ENCODE peak calls at places on chromosomes 6 and 20, in ten cellular contexts. One of them, this sample, is unnamed.

GRCh38 chr6:16851758-16852157 is 90.5 kb upstream of the ATXN1 start:
- DNase-seq in OCI-LY7: no peak
- DNase-seq in kidney: no peak
- DNase-seq in activated CD4-positive, alpha-beta T cell treated with anti-CD3 and anti-CD28 coated beads for 1 hour: no peak
- DNase-seq in RWPE1: no peak
- DNase-seq in fibroblast of lung: peak
- DNase-seq in ELF-1: no peak
- DNase-seq in cardiac fibroblast: no peak
- DNase-seq in central memory CD4-positive, alpha-beta T cell: no peak
- DNase-seq in activated T-helper 1 cell treated with Interleukin-2 at 50 U/mL for 16 hours: no peak
- DNase-seq in this sample: no peak

GRCh38 chr20:63848003-63848911 is 13.0 kb upstream of the ABHD16B start:
- DNase-seq in central memory CD4-positive, alpha-beta T cell: no peak
- DNase-seq in ELF-1: no peak
- DNase-seq in RWPE1: no peak
- DNase-seq in OCI-LY7: no peak
- DNase-seq in kidney: no peak
- DNase-seq in activated CD4-positive, alpha-beta T cell treated with anti-CD3 and anti-CD28 coated beads for 1 hour: no peak
- DNase-seq in fibroblast of lung: no peak
- DNase-seq in activated T-helper 1 cell treated with Interleukin-2 at 50 U/mL for 16 hours: no peak
- DNase-seq in cardiac fibroblast: no peak
- DNase-seq in this sample: no peak

GRCh38 chr6:79810153-79810806 is 137.1 kb downstream of the ELOVL4 start:
- DNase-seq in fibroblast of lung: no peak
- DNase-seq in OCI-LY7: no peak
- DNase-seq in ELF-1: no peak
- DNase-seq in activated CD4-positive, alpha-beta T cell treated with anti-CD3 and anti-CD28 coated beads for 1 hour: no peak
- DNase-seq in RWPE1: no peak
- DNase-seq in central memory CD4-positive, alpha-beta T cell: no peak
- DNase-seq in kidney: no peak
- DNase-seq in cardiac fibroblast: no peak
- DNase-seq in activated T-helper 1 cell treated with Interleukin-2 at 50 U/mL for 16 hours: no peak
- DNase-seq in this sample: no peak

GRCh38 chr20:35833271-35833670 is 61.5 kb downstream of the PHF20 start:
- DNase-seq in ELF-1: no peak
- DNase-seq in activated T-helper 1 cell treated with Interleukin-2 at 50 U/mL for 16 hours: no peak
- DNase-seq in OCI-LY7: no peak
- DNase-seq in fibroblast of lung: no peak
- DNase-seq in cardiac fibroblast: no peak
- DNase-seq in kidney: no peak
- DNase-seq in activated CD4-positive, alpha-beta T cell treated with anti-CD3 and anti-CD28 coated beads for 1 hour: no peak
- DNase-seq in RWPE1: no peak
- DNase-seq in central memory CD4-positive, alpha-beta T cell: no peak
- DNase-seq in this sample: no peak

GRCh38 chr20:32109392-32110172 is at the start of gene TM9SF4:
- DNase-seq in cardiac fibroblast: peak
- DNase-seq in fibroblast of lung: peak
- DNase-seq in activated T-helper 1 cell treated with Interleukin-2 at 50 U/mL for 16 hours: peak
- DNase-seq in OCI-LY7: peak
- DNase-seq in kidney: peak
- DNase-seq in RWPE1: peak
- DNase-seq in central memory CD4-positive, alpha-beta T cell: peak
- DNase-seq in ELF-1: peak
- DNase-seq in activated CD4-positive, alpha-beta T cell treated with anti-CD3 and anti-CD28 coated beads for 1 hour: peak
- DNase-seq in this sample: peak

GRCh38 chr20:38239406-38239805 is 21.1 kb downstream of the KIAA1755 start:
- DNase-seq in fibroblast of lung: no peak
- DNase-seq in ELF-1: no peak
- DNase-seq in activated CD4-positive, alpha-beta T cell treated with anti-CD3 and anti-CD28 coated beads for 1 hour: no peak
- DNase-seq in OCI-LY7: no peak
- DNase-seq in activated T-helper 1 cell treated with Interleukin-2 at 50 U/mL for 16 hours: no peak
- DNase-seq in cardiac fibroblast: no peak
- DNase-seq in central memory CD4-positive, alpha-beta T cell: no peak
- DNase-seq in kidney: no peak
- DNase-seq in RWPE1: no peak
- DNase-seq in this sample: no peak

GRCh38 chr6:2426561-2427340 is 181.3 kb upstream of the GMDS start:
- DNase-seq in activated CD4-positive, alpha-beta T cell treated with anti-CD3 and anti-CD28 coated beads for 1 hour: no peak
- DNase-seq in kidney: no peak
- DNase-seq in ELF-1: no peak
- DNase-seq in OCI-LY7: no peak
- DNase-seq in cardiac fibroblast: peak
- DNase-seq in fibroblast of lung: peak
- DNase-seq in activated T-helper 1 cell treated with Interleukin-2 at 50 U/mL for 16 hours: no peak
- DNase-seq in central memory CD4-positive, alpha-beta T cell: no peak
- DNase-seq in RWPE1: no peak
- DNase-seq in this sample: no peak

GRCh38 chr6:85677243-85677956 is 34.7 kb upstream of the SYNCRIP start:
- DNase-seq in OCI-LY7: peak
- DNase-seq in kidney: no peak
- DNase-seq in central memory CD4-positive, alpha-beta T cell: no peak
- DNase-seq in RWPE1: no peak
- DNase-seq in ELF-1: no peak
- DNase-seq in cardiac fibroblast: peak
- DNase-seq in fibroblast of lung: no peak
- DNase-seq in activated T-helper 1 cell treated with Interleukin-2 at 50 U/mL for 16 hours: no peak
- DNase-seq in activated CD4-positive, alpha-beta T cell treated with anti-CD3 and anti-CD28 coated beads for 1 hour: no peak
- DNase-seq in this sample: no peak

GRCh38 chr6:89555751-89556150 is 82.8 kb downstream of the LYRM2 start:
- DNase-seq in OCI-LY7: no peak
- DNase-seq in activated CD4-positive, alpha-beta T cell treated with anti-CD3 and anti-CD28 coated beads for 1 hour: no peak
- DNase-seq in ELF-1: peak
- DNase-seq in cardiac fibroblast: no peak
- DNase-seq in fibroblast of lung: no peak
- DNase-seq in kidney: no peak
- DNase-seq in activated T-helper 1 cell treated with Interleukin-2 at 50 U/mL for 16 hours: no peak
- DNase-seq in central memory CD4-positive, alpha-beta T cell: no peak
- DNase-seq in RWPE1: no peak
- DNase-seq in this sample: no peak

GRCh38 chr6:158970640-158971291 is 29.2 kb downstream of the RSPH3 start:
- DNase-seq in OCI-LY7: no peak
- DNase-seq in RWPE1: no peak
- DNase-seq in ELF-1: peak
- DNase-seq in activated CD4-positive, alpha-beta T cell treated with anti-CD3 and anti-CD28 coated beads for 1 hour: no peak
- DNase-seq in kidney: no peak
- DNase-seq in cardiac fibroblast: peak
- DNase-seq in central memory CD4-positive, alpha-beta T cell: no peak
- DNase-seq in activated T-helper 1 cell treated with Interleukin-2 at 50 U/mL for 16 hours: no peak
- DNase-seq in fibroblast of lung: no peak
- DNase-seq in this sample: no peak

GRCh38 chr6:5401845-5402738 is 140.8 kb downstream of the FARS2 start:
- DNase-seq in fibroblast of lung: no peak
- DNase-seq in central memory CD4-positive, alpha-beta T cell: no peak
- DNase-seq in activated T-helper 1 cell treated with Interleukin-2 at 50 U/mL for 16 hours: no peak
- DNase-seq in activated CD4-positive, alpha-beta T cell treated with anti-CD3 and anti-CD28 coated beads for 1 hour: no peak
- DNase-seq in kidney: no peak
- DNase-seq in ELF-1: no peak
- DNase-seq in OCI-LY7: peak
- DNase-seq in RWPE1: no peak
- DNase-seq in cardiac fibroblast: peak
- DNase-seq in this sample: no peak

GRCh38 chr6:30500421-30501069 is 11.2 kb downstream of the HLA-E start:
- DNase-seq in fibroblast of lung: peak
- DNase-seq in activated CD4-positive, alpha-beta T cell treated with anti-CD3 and anti-CD28 coated beads for 1 hour: no peak
- DNase-seq in cardiac fibroblast: peak
- DNase-seq in ELF-1: no peak
- DNase-seq in kidney: no peak
- DNase-seq in activated T-helper 1 cell treated with Interleukin-2 at 50 U/mL for 16 hours: no peak
- DNase-seq in central memory CD4-positive, alpha-beta T cell: no peak
- DNase-seq in OCI-LY7: no peak
- DNase-seq in RWPE1: no peak
- DNase-seq in this sample: no peak

GRCh38 chr20:35039146-35039545 is 53.5 kb downstream of the TRPC4AP start:
- DNase-seq in fibroblast of lung: no peak
- DNase-seq in ELF-1: no peak
- DNase-seq in cardiac fibroblast: no peak
- DNase-seq in kidney: no peak
- DNase-seq in OCI-LY7: no peak
- DNase-seq in RWPE1: peak
- DNase-seq in central memory CD4-positive, alpha-beta T cell: no peak
- DNase-seq in activated CD4-positive, alpha-beta T cell treated with anti-CD3 and anti-CD28 coated beads for 1 hour: no peak
- DNase-seq in activated T-helper 1 cell treated with Interleukin-2 at 50 U/mL for 16 hours: no peak
- DNase-seq in this sample: no peak

GRCh38 chr6:68045193-68045592 is 589.9 kb upstream of the ADGRB3 start:
- DNase-seq in cardiac fibroblast: no peak
- DNase-seq in activated CD4-positive, alpha-beta T cell treated with anti-CD3 and anti-CD28 coated beads for 1 hour: no peak
- DNase-seq in kidney: no peak
- DNase-seq in central memory CD4-positive, alpha-beta T cell: no peak
- DNase-seq in OCI-LY7: no peak
- DNase-seq in RWPE1: no peak
- DNase-seq in fibroblast of lung: no peak
- DNase-seq in activated T-helper 1 cell treated with Interleukin-2 at 50 U/mL for 16 hours: no peak
- DNase-seq in ELF-1: no peak
- DNase-seq in this sample: no peak

GRCh38 chr6:31175961-31176360 is 5.5 kb upstream of the POU5F1 start:
- DNase-seq in activated T-helper 1 cell treated with Interleukin-2 at 50 U/mL for 16 hours: no peak
- DNase-seq in ELF-1: no peak
- DNase-seq in fibroblast of lung: peak
- DNase-seq in RWPE1: no peak
- DNase-seq in cardiac fibroblast: peak
- DNase-seq in OCI-LY7: no peak
- DNase-seq in kidney: peak
- DNase-seq in central memory CD4-positive, alpha-beta T cell: no peak
- DNase-seq in activated CD4-positive, alpha-beta T cell treated with anti-CD3 and anti-CD28 coated beads for 1 hour: no peak
- DNase-seq in this sample: no peak

GRCh38 chr6:49327005-49327404 is 136.0 kb downstream of the MMUT start:
- DNase-seq in RWPE1: no peak
- DNase-seq in kidney: no peak
- DNase-seq in ELF-1: no peak
- DNase-seq in fibroblast of lung: peak
- DNase-seq in OCI-LY7: no peak
- DNase-seq in activated CD4-positive, alpha-beta T cell treated with anti-CD3 and anti-CD28 coated beads for 1 hour: no peak
- DNase-seq in cardiac fibroblast: no peak
- DNase-seq in central memory CD4-positive, alpha-beta T cell: no peak
- DNase-seq in activated T-helper 1 cell treated with Interleukin-2 at 50 U/mL for 16 hours: no peak
- DNase-seq in this sample: no peak

GRCh38 chr6:2441881-2442475 is 196.6 kb upstream of the GMDS start:
- DNase-seq in central memory CD4-positive, alpha-beta T cell: no peak
- DNase-seq in activated CD4-positive, alpha-beta T cell treated with anti-CD3 and anti-CD28 coated beads for 1 hour: no peak
- DNase-seq in RWPE1: no peak
- DNase-seq in kidney: no peak
- DNase-seq in cardiac fibroblast: no peak
- DNase-seq in ELF-1: no peak
- DNase-seq in OCI-LY7: no peak
- DNase-seq in fibroblast of lung: no peak
- DNase-seq in activated T-helper 1 cell treated with Interleukin-2 at 50 U/mL for 16 hours: no peak
- DNase-seq in this sample: no peak

GRCh38 chr6:151762817-151763216 is 44.7 kb upstream of the ESR1 start:
- DNase-seq in kidney: no peak
- DNase-seq in ELF-1: no peak
- DNase-seq in OCI-LY7: no peak
- DNase-seq in RWPE1: no peak
- DNase-seq in activated CD4-positive, alpha-beta T cell treated with anti-CD3 and anti-CD28 coated beads for 1 hour: no peak
- DNase-seq in activated T-helper 1 cell treated with Interleukin-2 at 50 U/mL for 16 hours: no peak
- DNase-seq in central memory CD4-positive, alpha-beta T cell: no peak
- DNase-seq in fibroblast of lung: no peak
- DNase-seq in cardiac fibroblast: no peak
- DNase-seq in this sample: no peak

GRCh38 chr20:63488331-63489251 is 10.3 kb downstream of the EEF1A2 start:
- DNase-seq in fibroblast of lung: no peak
- DNase-seq in kidney: peak
- DNase-seq in OCI-LY7: no peak
- DNase-seq in activated CD4-positive, alpha-beta T cell treated with anti-CD3 and anti-CD28 coated beads for 1 hour: no peak
- DNase-seq in activated T-helper 1 cell treated with Interleukin-2 at 50 U/mL for 16 hours: no peak
- DNase-seq in ELF-1: no peak
- DNase-seq in RWPE1: no peak
- DNase-seq in cardiac fibroblast: no peak
- DNase-seq in central memory CD4-positive, alpha-beta T cell: no peak
- DNase-seq in this sample: no peak

GRCh38 chr6:153162646-153163045 is 31.6 kb upstream of the RGS17 start:
- DNase-seq in cardiac fibroblast: peak
- DNase-seq in central memory CD4-positive, alpha-beta T cell: no peak
- DNase-seq in activated T-helper 1 cell treated with Interleukin-2 at 50 U/mL for 16 hours: no peak
- DNase-seq in fibroblast of lung: no peak
- DNase-seq in RWPE1: no peak
- DNase-seq in ELF-1: no peak
- DNase-seq in activated CD4-positive, alpha-beta T cell treated with anti-CD3 and anti-CD28 coated beads for 1 hour: no peak
- DNase-seq in kidney: no peak
- DNase-seq in OCI-LY7: no peak
- DNase-seq in this sample: no peak

GRCh38 chr20:60437418-60437817 is 479.2 kb downstream of the CDH26 start:
- DNase-seq in kidney: no peak
- DNase-seq in RWPE1: no peak
- DNase-seq in activated T-helper 1 cell treated with Interleukin-2 at 50 U/mL for 16 hours: no peak
- DNase-seq in activated CD4-positive, alpha-beta T cell treated with anti-CD3 and anti-CD28 coated beads for 1 hour: no peak
- DNase-seq in central memory CD4-positive, alpha-beta T cell: no peak
- DNase-seq in ELF-1: no peak
- DNase-seq in OCI-LY7: no peak
- DNase-seq in fibroblast of lung: no peak
- DNase-seq in cardiac fibroblast: no peak
- DNase-seq in this sample: no peak

GRCh38 chr6:21377356-21377755 is 216.2 kb upstream of the SOX4 start:
- DNase-seq in kidney: no peak
- DNase-seq in ELF-1: peak
- DNase-seq in RWPE1: no peak
- DNase-seq in activated CD4-positive, alpha-beta T cell treated with anti-CD3 and anti-CD28 coated beads for 1 hour: no peak
- DNase-seq in activated T-helper 1 cell treated with Interleukin-2 at 50 U/mL for 16 hours: no peak
- DNase-seq in fibroblast of lung: peak
- DNase-seq in cardiac fibroblast: no peak
- DNase-seq in central memory CD4-positive, alpha-beta T cell: no peak
- DNase-seq in OCI-LY7: no peak
- DNase-seq in this sample: no peak

GRCh38 chr6:120826253-120826652 is 508.0 kb downstream of the TBC1D32 start:
- DNase-seq in ELF-1: peak
- DNase-seq in activated T-helper 1 cell treated with Interleukin-2 at 50 U/mL for 16 hours: no peak
- DNase-seq in fibroblast of lung: no peak
- DNase-seq in activated CD4-positive, alpha-beta T cell treated with anti-CD3 and anti-CD28 coated beads for 1 hour: no peak
- DNase-seq in RWPE1: peak
- DNase-seq in central memory CD4-positive, alpha-beta T cell: no peak
- DNase-seq in cardiac fibroblast: peak
- DNase-seq in kidney: no peak
- DNase-seq in OCI-LY7: peak
- DNase-seq in this sample: no peak

GRCh38 chr6:26251354-26252081 is 113.5 kb upstream of the BTN3A2 start:
- DNase-seq in RWPE1: peak
- DNase-seq in ELF-1: peak
- DNase-seq in fibroblast of lung: peak
- DNase-seq in kidney: peak
- DNase-seq in central memory CD4-positive, alpha-beta T cell: peak
- DNase-seq in activated CD4-positive, alpha-beta T cell treated with anti-CD3 and anti-CD28 coated beads for 1 hour: peak
- DNase-seq in OCI-LY7: no peak
- DNase-seq in cardiac fibroblast: peak
- DNase-seq in activated T-helper 1 cell treated with Interleukin-2 at 50 U/mL for 16 hours: peak
- DNase-seq in this sample: peak

GRCh38 chr20:7136886-7137285 is 369.4 kb downstream of the BMP2 start:
- DNase-seq in activated CD4-positive, alpha-beta T cell treated with anti-CD3 and anti-CD28 coated beads for 1 hour: no peak
- DNase-seq in fibroblast of lung: no peak
- DNase-seq in ELF-1: no peak
- DNase-seq in cardiac fibroblast: no peak
- DNase-seq in central memory CD4-positive, alpha-beta T cell: no peak
- DNase-seq in RWPE1: no peak
- DNase-seq in kidney: no peak
- DNase-seq in OCI-LY7: no peak
- DNase-seq in activated T-helper 1 cell treated with Interleukin-2 at 50 U/mL for 16 hours: no peak
- DNase-seq in this sample: no peak

GRCh38 chr6:132780770-132781371 is 17.6 kb downstream of the SLC18B1 start:
- DNase-seq in ELF-1: no peak
- DNase-seq in OCI-LY7: peak
- DNase-seq in activated CD4-positive, alpha-beta T cell treated with anti-CD3 and anti-CD28 coated beads for 1 hour: no peak
- DNase-seq in activated T-helper 1 cell treated with Interleukin-2 at 50 U/mL for 16 hours: no peak
- DNase-seq in cardiac fibroblast: peak
- DNase-seq in kidney: no peak
- DNase-seq in RWPE1: peak
- DNase-seq in central memory CD4-positive, alpha-beta T cell: no peak
- DNase-seq in fibroblast of lung: peak
- DNase-seq in this sample: no peak

This sample was measured in posterior vena cava.